ENCODE peak calls at places on chromosomes 7 and 10, in six cellular contexts. A is body of pancreas, E is adrenal gland, F is mucosa of descending colon, G is A549, M is right lobe of liver. J is an unnamed sample. For H3K4me1, the result is how much of the 10 kb centered on the place peaks cover.

GRCh38 chr10:70887804-70888800 is at the start of gene PCBD1:
- DNase-seq in A (peak), E (peak), F (peak), G (peak), M (peak), J (peak)

GRCh38 chr7:99036531-99037175 is 107.3 kb downstream of the SMURF1 start:
- DNase-seq in A (no peak), E (no peak), F (no peak), G (peak), M (no peak), J (no peak)

GRCh38 chr10:22607261-22607660 is 107.1 kb downstream of the PIP4K2A start:
- DNase-seq in A (no peak), E (no peak), F (no peak), G (no peak), M (no peak), J (no peak)

GRCh38 chr10:86292462-86293322 is 73.9 kb downstream of the GRID1 start:
- DNase-seq in A (no peak), E (peak), F (no peak), G (no peak), M (no peak), J (peak)

GRCh38 chr10:75407716-75408511 is 6.3 kb upstream of the ZNF503 start:
- DNase-seq in A (peak), E (peak), F (peak), G (no peak), M (peak), J (peak)

GRCh38 chr10:80204801-80205477 is 398 bp downstream of the ANXA11 start:
- DNase-seq in A (peak), E (peak), F (no peak), G (no peak), M (peak), J (peak)

GRCh38 chr7:74525881-74526280 is 72.2 kb downstream of the GTF2IRD1 start:
- DNase-seq in A (peak), E (no peak), F (peak), G (no peak), M (no peak), J (no peak)

GRCh38 chr10:48905311-48905710 is 34.3 kb downstream of the LRRC18 start:
- DNase-seq in A (no peak), E (no peak), F (no peak), G (no peak), M (no peak), J (no peak)

GRCh38 chr10:77179015-77179695 is 458.5 kb downstream of the KCNMA1 start:
- DNase-seq in A (peak), E (peak), F (no peak), G (peak), M (no peak), J (no peak)

GRCh38 chr7:63899691-63900393 is 98.8 kb upstream of the ZNF722 start:
- DNase-seq in A (peak), E (peak), F (peak), G (no peak), M (peak), J (peak)

GRCh38 chr7:132491546-132491945 is 84.7 kb downstream of the PLXNA4 start:
- DNase-seq in A (no peak), E (no peak), F (no peak), G (no peak), M (no peak), J (no peak)

GRCh38 chr10:79413196-79413595 is 32.2 kb downstream of the ZCCHC24 start:
- DNase-seq in A (peak), E (no peak), F (peak), G (no peak), M (peak), J (no peak)

GRCh38 chr7:2199956-2200583 is 32.7 kb downstream of the MAD1L1 start:
- DNase-seq in A (no peak), E (no peak), F (no peak), G (no peak), M (no peak), J (peak)

GRCh38 chr7:40346554-40346953 is 211.7 kb downstream of the SUGCT start:
- DNase-seq in A (no peak), E (no peak), F (no peak), G (no peak), M (no peak), J (no peak)

GRCh38 chr7:131934452-131934851 is 378.0 kb upstream of the PODXL start:
- DNase-seq in A (no peak), E (no peak), F (no peak), G (no peak), M (no peak), J (no peak)

GRCh38 chr7:36191292-36191920 is 38.4 kb downstream of the EEPD1 start:
- DNase-seq in A (no peak), E (no peak), F (no peak), G (no peak), M (no peak), J (no peak)

GRCh38 chr10:65342226-65342625 is 1583.6 kb upstream of the LRRTM3 start:
- DNase-seq in A (peak), E (no peak), F (no peak), G (no peak), M (no peak), J (no peak)

GRCh38 chr7:42227523-42227922 is 9.5 kb downstream of the GLI3 start:
- DNase-seq in A (no peak), E (no peak), F (no peak), G (no peak), M (no peak), J (no peak)
- TF ChIP-seq CTCF in A (no peak), E (no peak), F (no peak), G (no peak), M (no peak), J (no peak)

GRCh38 chr7:154916381-154917213 is 86.3 kb downstream of the PAXIP1 start:
- DNase-seq in A (no peak), E (no peak), F (no peak), G (no peak), M (no peak), J (no peak)

GRCh38 chr7:154917214-154918160 is 85.4 kb downstream of the PAXIP1 start:
- DNase-seq in A (no peak), E (no peak), F (no peak), G (no peak), M (no peak), J (no peak)

GRCh38 chr7:154915600-154915999 is 87.3 kb downstream of the PAXIP1 start:
- DNase-seq in A (no peak), E (no peak), F (no peak), G (no peak), M (no peak), J (no peak)

GRCh38 chr7:154919324-154920222 is 83.4 kb downstream of the PAXIP1 start:
- DNase-seq in A (peak), E (no peak), F (no peak), G (no peak), M (no peak), J (no peak)

DNA sequence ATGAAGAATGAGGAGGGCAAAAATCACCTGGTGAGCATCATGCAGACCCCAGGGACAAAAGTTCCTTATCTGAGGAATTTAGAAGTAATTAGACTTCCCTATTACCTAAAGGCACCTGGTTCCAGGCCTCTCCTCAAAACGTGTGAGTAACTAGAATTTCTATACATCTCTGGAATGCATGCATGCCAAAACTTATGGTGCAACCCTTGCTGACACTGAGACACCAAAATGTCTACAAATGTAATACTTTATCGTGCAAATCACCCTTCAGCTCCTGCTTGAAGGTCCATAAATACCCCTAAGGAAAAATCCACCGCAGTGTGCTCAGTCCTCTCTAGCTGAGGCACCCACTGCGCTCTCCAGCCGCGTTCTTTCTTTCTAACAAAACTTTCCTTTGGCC is 84.2 kb downstream of the PAXIP1 start:
- DNase-seq in A (no peak), E (no peak), F (no peak), G (no peak), M (no peak), J (no peak)
- H3K4me1 ChIP-seq in A (under half), E (under half), F (under half), G (under half), M (under half), J (under half)

GRCh38 chr7:139095194-139095659 is 14.3 kb downstream of the ZC3HAV1 start:
- DNase-seq in A (no peak), E (no peak), F (peak), G (no peak), M (no peak), J (no peak)
- TF ChIP-seq CTCF in A (no peak), E (no peak), F (no peak), G (no peak), M (no peak), J (no peak)

DNA sequence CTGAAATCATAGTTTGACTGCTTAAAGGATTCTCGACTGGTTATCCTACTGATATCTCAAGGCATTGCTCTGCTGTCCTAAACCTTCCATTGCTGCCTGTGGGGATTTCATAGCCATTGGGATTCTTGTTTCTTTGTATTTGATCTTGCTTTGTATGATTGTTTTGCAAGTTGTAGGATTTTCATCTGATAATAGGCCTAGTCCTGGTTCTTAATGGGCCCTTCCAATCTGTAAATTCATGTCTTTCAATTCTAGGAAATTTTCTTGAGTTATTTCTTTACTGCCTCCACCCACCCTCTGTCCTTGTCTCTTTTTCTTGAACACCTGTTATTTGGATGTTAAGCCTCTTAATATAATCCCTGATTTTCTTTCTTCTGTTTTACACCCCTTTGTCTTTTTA is 72.2 kb downstream of the LANCL2 start:
- DNase-seq in A (no peak), E (no peak), F (no peak), G (no peak), M (no peak), J (no peak)
- H3K4me1 ChIP-seq in A (under half), E (under half), F (under half), G (under half), M (under half), J (under half)

GRCh38 chr10:97059872-97060205 is 125.9 kb downstream of the SLIT1 start:
- DNase-seq in A (no peak), E (no peak), F (no peak), G (no peak), M (no peak), J (peak)
- TF ChIP-seq CTCF in A (no peak), E (no peak), F (no peak), G (no peak), M (no peak), J (no peak)

GRCh38 chr7:69796421-69796820 is 198.1 kb downstream of the AUTS2 start:
- DNase-seq in A (no peak), E (no peak), F (no peak), G (no peak), M (no peak), J (no peak)
- H3K4me1 ChIP-seq in A (under half), E (under half), F (under half), G (under half), M (under half), J (under half)

DNA sequence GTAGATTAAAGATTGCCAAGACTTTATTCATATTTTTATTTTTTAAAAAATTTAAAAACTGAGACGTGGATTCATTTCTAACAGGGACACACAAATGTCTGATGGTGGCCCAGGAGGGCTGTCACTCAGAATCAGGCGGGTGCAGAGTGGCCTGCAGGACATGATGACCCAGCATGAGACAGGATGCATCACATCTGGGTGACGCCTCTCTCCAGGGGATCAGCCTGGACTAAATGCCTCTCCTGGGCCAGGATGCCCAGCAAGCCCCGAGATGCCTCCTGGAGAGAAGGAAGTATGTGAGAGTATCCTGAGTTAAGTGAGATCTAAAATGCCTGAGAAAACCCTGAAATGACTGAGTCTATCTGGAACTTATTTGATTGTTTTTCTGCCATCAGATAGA is 16.9 kb upstream of the MTURN start:
- DNase-seq in A (no peak), E (no peak), F (no peak), G (no peak), M (no peak), J (no peak)
- TF ChIP-seq CTCF in A (no peak), E (no peak), F (no peak), G (no peak), M (no peak), J (no peak)

DNA sequence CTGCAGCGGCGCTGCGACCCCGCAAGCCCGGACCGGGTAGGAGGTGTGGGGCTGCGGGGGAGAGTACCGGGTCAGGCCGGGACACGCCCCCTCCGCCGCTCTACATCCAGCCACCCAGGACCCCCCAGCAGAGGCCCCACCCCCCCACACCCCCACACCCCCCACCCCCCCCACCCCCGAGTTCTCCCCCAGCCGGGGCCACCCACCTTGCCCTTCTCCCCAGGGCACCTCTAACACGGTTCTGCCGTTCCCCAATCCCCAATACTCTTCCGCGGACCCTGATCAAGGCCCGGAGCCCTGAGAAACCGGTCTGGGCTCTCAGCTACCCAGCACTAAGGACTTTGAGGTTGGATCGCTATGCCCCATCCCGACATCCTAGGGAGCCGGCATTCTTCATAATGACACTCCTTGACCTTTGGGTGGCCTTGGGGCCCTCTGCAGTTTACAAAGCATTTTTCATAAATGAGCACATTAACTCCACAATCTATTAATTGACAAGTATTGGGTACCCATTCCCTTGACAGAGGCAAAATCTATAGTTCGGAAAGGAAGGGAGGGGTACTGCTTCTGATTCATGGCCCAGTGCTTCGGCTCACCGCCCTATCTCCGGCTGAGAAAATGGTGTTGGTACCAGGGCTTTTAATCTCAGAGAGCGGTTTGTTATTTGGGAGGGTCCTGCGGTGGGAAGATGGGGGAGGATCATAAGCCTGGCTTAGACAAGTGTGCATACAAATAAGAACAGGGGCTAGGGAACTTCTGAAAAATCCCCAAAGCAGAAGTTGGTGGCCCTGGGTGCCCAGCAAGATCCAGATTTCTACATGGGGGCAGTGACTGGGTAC is 3.4 kb downstream of the IMPDH1 start:
- DNase-seq in A (no peak), E (no peak), F (peak), G (no peak), M (no peak), J (no peak)
- H3K4me1 ChIP-seq in A (under half), E (under half), F (under half), G (under half), M (under half), J (half or more)

DNA sequence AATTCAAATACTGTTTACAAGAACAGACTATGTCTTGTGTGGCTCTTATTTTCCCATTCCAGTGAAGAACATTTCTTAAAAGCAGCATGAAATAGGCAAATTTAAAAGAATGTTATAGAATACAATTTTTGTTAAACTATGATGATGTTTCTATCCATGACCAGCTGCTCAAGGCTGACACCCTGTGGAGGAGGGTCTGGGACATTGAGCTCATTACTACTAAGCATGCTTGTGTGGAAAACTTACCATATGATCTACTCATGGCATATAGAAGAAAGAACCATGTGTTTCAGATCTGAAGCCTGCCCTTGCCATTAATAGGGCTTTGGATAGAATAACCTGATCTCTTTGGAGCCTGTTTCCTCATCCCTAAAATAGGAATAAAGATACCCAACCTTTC is 125.0 kb downstream of the FOXP2 start:
- DNase-seq in A (no peak), E (no peak), F (peak), G (no peak), M (peak), J (no peak)
- TF ChIP-seq CTCF in A (peak), E (no peak), F (peak), G (peak), M (peak), J (peak)

GRCh38 chr7:24836084-24836483 is 78.8 kb upstream of the GSDME start:
- DNase-seq in A (no peak), E (no peak), F (no peak), G (no peak), M (no peak), J (no peak)
- H3K4me1 ChIP-seq in A (under half), E (under half), F (under half), G (under half), M (under half), J (under half)